ENCODE peak calls at places on chromosomes 6 and 20, in five cellular contexts. P is HepG2, Y is K562, A is GM12878, D is H1. K is an unnamed sample.

GRCh38 chr20:12555369-12555768 is 453.4 kb upstream of the SPTLC3 start:
- DNase-seq in D (no peak), P (no peak), Y (no peak), A (no peak), K (no peak)

GRCh38 chr20:36467076-36467999 is 74.0 kb upstream of the MYL9 start:
- DNase-seq in A (no peak), D (no peak), Y (no peak), P (no peak), K (no peak)

GRCh38 chr6:158439255-158439654 is 120.6 kb upstream of the TMEM181 start:
- DNase-seq in Y (no peak), D (no peak), P (no peak), A (peak; percentile 72), K (no peak)

GRCh38 chr6:3814539-3814938 is 34.6 kb upstream of the FAM50B start:
- DNase-seq in D (no peak), P (no peak), Y (no peak), A (no peak), K (no peak)

GRCh38 chr6:10268661-10269060 is 146.2 kb downstream of the TFAP2A start:
- DNase-seq in A (no peak), P (no peak), Y (no peak), D (peak; percentile 50), K (no peak)

GRCh38 chr6:169854083-169854725 is 102.8 kb downstream of the ERMARD start:
- DNase-seq in D (no peak), P (no peak), A (no peak), Y (no peak), K (no peak)

GRCh38 chr20:4633379-4633778 is 88.3 kb upstream of the PRND start:
- DNase-seq in A (no peak), D (no peak), Y (no peak), P (no peak), K (no peak)

GRCh38 chr20:24840121-24840713 is 108.9 kb upstream of the CST7 start:
- DNase-seq in P (no peak), A (peak; percentile 37), D (no peak), Y (no peak), K (no peak)

GRCh38 chr6:144408151-144408550 is 123.0 kb downstream of the UTRN start:
- DNase-seq in A (no peak), Y (no peak), D (no peak), P (no peak), K (no peak)

GRCh38 chr20:62307226-62308101 is 4.7 kb downstream of the ADRM1 start:
- DNase-seq in Y (no peak), D (no peak), P (no peak), A (no peak), K (no peak)

GRCh38 chr6:5657684-5658429 is 348.9 kb downstream of the NRN1 start:
- DNase-seq in Y (no peak), P (no peak), A (no peak), D (no peak), K (no peak)

GRCh38 chr6:108737594-108738546 is 110.4 kb upstream of the ARMC2 start:
- DNase-seq in Y (peak; percentile 82), A (no peak), D (no peak), P (no peak), K (peak; percentile 86)

GRCh38 chr6:1199981-1200637 is 111.8 kb upstream of the FOXQ1 start:
- DNase-seq in P (no peak), A (no peak), Y (no peak), D (no peak), K (no peak)

GRCh38 chr6:111468329-111469012 is 14.5 kb downstream of the REV3L start:
- DNase-seq in D (no peak), P (no peak), Y (no peak), A (no peak), K (no peak)

GRCh38 chr6:35173068-35174042 is 32.2 kb upstream of the TCP11 start:
- DNase-seq in P (no peak), D (no peak), Y (no peak), A (no peak), K (no peak)

GRCh38 chr6:84460491-84460890 is 233.0 kb upstream of the CEP162 start:
- DNase-seq in Y (no peak), A (no peak), P (no peak), D (no peak), K (no peak)

GRCh38 chr6:110626442-110626841 is 150.0 kb upstream of the SLC22A16 start:
- DNase-seq in Y (no peak), P (peak; percentile 6), D (no peak), A (no peak), K (no peak)

GRCh38 chr6:128538763-128539162 is 18.4 kb upstream of the PTPRK start:
- DNase-seq in Y (no peak), A (no peak), P (no peak), D (no peak), K (no peak)

GRCh38 chr6:104537185-104537584 is 322.5 kb downstream of the HACE1 start:
- DNase-seq in A (no peak), P (no peak), D (no peak), Y (no peak), K (no peak)

GRCh38 chr20:38114353-38114791 is 50.7 kb downstream of the TGM2 start:
- DNase-seq in P (no peak), D (peak; percentile 22), A (no peak), Y (peak; percentile 37), K (no peak)

DNA sequence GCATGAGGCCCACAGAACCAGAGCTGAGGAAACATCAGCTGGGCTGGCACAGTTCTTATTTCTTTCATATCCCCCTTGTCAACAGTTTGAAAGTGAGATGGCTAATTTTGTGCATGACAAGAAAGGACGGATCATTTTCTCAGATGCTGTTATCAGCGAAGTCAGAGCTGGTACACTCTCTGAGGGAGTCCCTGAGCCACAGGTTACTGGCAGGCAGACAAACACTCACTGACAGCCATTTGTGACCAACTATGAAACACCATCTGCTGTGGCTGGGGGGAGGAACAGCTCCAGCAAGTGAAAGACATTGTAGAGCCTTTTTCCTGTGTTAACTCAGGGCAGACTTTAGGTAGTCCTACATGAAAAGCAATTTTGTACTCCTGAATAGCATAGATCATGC is 22.2 kb downstream of the OLIG3 start:
- DNase-seq in P (no peak), D (no peak), Y (no peak), A (no peak), K (no peak)
- TF ChIP-seq SRF in P (no peak), D (no peak), Y (no peak), A (no peak), K (no peak)

GRCh38 chr20:15705975-15706374 is 867.3 kb downstream of the KIF16B start:
- DNase-seq in Y (no peak), P (no peak), D (no peak), A (no peak), K (no peak)

GRCh38 chr20:15706719-15707118 is 866.5 kb downstream of the KIF16B start:
- DNase-seq in Y (no peak), A (no peak), P (no peak), D (no peak), K (no peak)

GRCh38 chr20:15703171-15703911 is 869.9 kb downstream of the KIF16B start:
- DNase-seq in Y (no peak), P (peak; percentile 14), D (no peak), A (no peak), K (no peak)

GRCh38 chr20:15711177-15711576 is 862.1 kb downstream of the KIF16B start:
- DNase-seq in Y (no peak), D (no peak), P (no peak), A (no peak), K (no peak)

DNA sequence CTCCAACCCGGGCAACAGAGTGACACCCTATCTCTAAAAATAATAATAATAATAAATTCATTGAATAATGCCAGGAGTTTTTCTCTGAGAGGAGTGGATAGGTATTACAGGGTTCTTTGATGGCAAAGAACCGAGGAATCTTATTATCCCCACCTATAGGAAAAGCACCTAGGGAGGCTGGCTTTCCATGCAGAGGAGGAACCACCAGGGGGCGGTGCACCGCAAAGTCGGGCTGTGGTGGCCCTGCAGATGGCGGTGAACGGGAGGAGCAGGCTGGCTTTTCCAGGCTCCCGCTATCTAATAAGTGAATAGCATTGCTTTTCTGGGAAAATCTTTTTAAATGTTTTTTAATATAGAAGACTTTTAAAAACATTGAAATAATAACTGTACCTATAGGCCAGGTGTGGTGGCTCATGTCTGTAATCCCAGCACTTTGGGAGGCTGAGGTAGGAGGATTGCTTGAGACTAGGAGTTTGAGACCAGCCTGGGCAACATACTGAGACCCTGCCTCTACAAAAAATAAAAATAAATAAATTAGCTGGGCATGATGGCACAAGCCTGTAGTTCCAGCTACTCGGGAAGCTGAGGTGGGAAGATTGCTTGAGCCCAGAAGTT is 864.2 kb downstream of the KIF16B start:
- DNase-seq in Y (peak; percentile 29), D (peak; percentile 97), A (no peak), P (peak; percentile 52), K (no peak)
- TF ChIP-seq SRF in Y (no peak), D (no peak), A (no peak), P (no peak), K (no peak)

GRCh38 chr6:38612386-38612965 is 27.3 kb downstream of the BTBD9 start:
- DNase-seq in Y (no peak), D (no peak), P (no peak), A (no peak), K (no peak)
- TF ChIP-seq SRF in Y (no peak), D (no peak), P (no peak), A (no peak), K (no peak)

GRCh38 chr20:5845686-5846651 is 95.8 kb downstream of the SHLD1 start:
- DNase-seq in P (no peak), D (no peak), Y (no peak), A (peak; percentile 12), K (no peak)
- TF ChIP-seq SRF in P (no peak), D (no peak), Y (no peak), A (no peak), K (no peak)

GRCh38 chr6:105879902-105880547 is 206.1 kb upstream of the PRDM1 start:
- DNase-seq in Y (no peak), A (peak; percentile 33), D (no peak), P (no peak), K (no peak)
- TF ChIP-seq SRF in Y (no peak), A (no peak), D (no peak), P (no peak), K (no peak)

DNA sequence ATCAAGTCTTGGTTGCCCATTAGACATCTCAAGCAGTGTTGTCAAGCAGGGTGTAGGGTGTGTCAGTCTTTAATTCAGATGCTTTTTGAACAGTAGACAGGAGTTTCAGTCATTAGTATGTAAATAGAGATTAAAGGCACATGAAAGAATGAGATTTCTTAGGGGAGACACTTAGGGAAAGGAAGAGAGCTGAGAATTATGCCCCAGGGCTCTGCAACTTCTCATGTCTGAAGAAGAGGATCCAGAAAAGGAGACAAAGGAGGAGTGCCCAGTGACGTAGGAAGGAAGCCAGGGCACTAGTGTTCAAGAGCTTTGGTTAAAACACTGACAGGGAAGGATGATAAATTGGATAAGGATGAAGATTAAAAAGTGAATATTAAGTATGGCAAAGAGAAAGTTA is 569.7 kb downstream of the NKAIN2 start:
- DNase-seq in A (no peak), P (no peak), D (no peak), Y (no peak), K (no peak)
- TF ChIP-seq SRF in A (no peak), P (no peak), D (no peak), Y (no peak), K (no peak)

GRCh38 chr6:6890400-6890858 is 217.3 kb upstream of the RREB1 start:
- DNase-seq in D (peak; percentile 59), A (no peak), P (no peak), Y (peak; percentile 47), K (no peak)
- TF ChIP-seq SRF in D (no peak), A (no peak), P (no peak), Y (no peak), K (no peak)